ENCODE peak calls at places on chromosomes 12 and 14, in seven cellular contexts. Y, S, P, C, V, I and B are unnamed samples.

GRCh38 chr14:36988568-36988967 is 183.8 kb downstream of the SLC25A21 start:
- DNase-seq in Y (no peak), S (no peak), P (no peak), C (no peak), V (peak), I (no peak), B (no peak)

GRCh38 chr12:54701940-54702592 is 53.9 kb upstream of the DCD start:
- DNase-seq in Y (no peak), S (peak), P (no peak), C (peak), V (peak), I (peak), B (peak)

GRCh38 chr12:12925383-12925782 is 26.6 kb downstream of the GPRC5D start:
- DNase-seq in Y (no peak), S (no peak), P (no peak), C (no peak), V (no peak), I (peak), B (no peak)

GRCh38 chr14:76065519-76065918 is 80.0 kb downstream of the IFT43 start:
- DNase-seq in Y (no peak), S (no peak), P (no peak), C (no peak), V (no peak), I (no peak), B (no peak)

GRCh38 chr14:92783813-92784431 is 10.2 kb upstream of the GOLGA5 start:
- DNase-seq in Y (peak), S (peak), P (no peak), C (peak), V (peak), I (peak), B (peak)

GRCh38 chr12:114269153-114269552 is 136.8 kb downstream of the TBX5 start:
- DNase-seq in Y (no peak), S (no peak), P (no peak), C (no peak), V (no peak), I (no peak), B (no peak)

GRCh38 chr12:3712209-3712992 is 40.5 kb downstream of the CRACR2A start:
- DNase-seq in Y (no peak), S (no peak), P (no peak), C (no peak), V (no peak), I (no peak), B (no peak)

GRCh38 chr12:108572166-108572790 is 9.9 kb downstream of the ISCU start:
- DNase-seq in Y (no peak), S (no peak), P (no peak), C (no peak), V (no peak), I (no peak), B (no peak)

GRCh38 chr12:15815730-15816129 is 26.5 kb upstream of the EPS8 start:
- DNase-seq in Y (no peak), S (no peak), P (no peak), C (no peak), V (no peak), I (no peak), B (no peak)

GRCh38 chr14:89428556-89429196 is 11.6 kb upstream of the FOXN3 start:
- DNase-seq in Y (no peak), S (no peak), P (no peak), C (no peak), V (peak), I (no peak), B (no peak)

GRCh38 chr14:94598816-94599655 is 13.2 kb upstream of the SERPINA3 start:
- DNase-seq in Y (peak), S (no peak), P (no peak), C (peak), V (peak), I (peak), B (peak)

GRCh38 chr12:57461904-57462306 is 2.3 kb downstream of the GLI1 start:
- DNase-seq in Y (no peak), S (peak), P (no peak), C (no peak), V (no peak), I (peak), B (no peak)

GRCh38 chr12:46751173-46751572 is 74.6 kb downstream of the SLC38A4 start:
- DNase-seq in Y (no peak), S (no peak), P (no peak), C (no peak), V (no peak), I (no peak), B (no peak)

GRCh38 chr12:19894049-19894448 is 454.8 kb downstream of the AEBP2 start:
- DNase-seq in Y (no peak), S (peak), P (no peak), C (peak), V (peak), I (peak), B (no peak)

GRCh38 chr12:58907326-58907855 is 12.9 kb downstream of the LRIG3 start:
- DNase-seq in Y (no peak), S (no peak), P (no peak), C (no peak), V (peak), I (peak), B (no peak)

GRCh38 chr12:53623986-53624385 is 2.2 kb downstream of the ATF7 start:
- DNase-seq in Y (peak), S (no peak), P (no peak), C (no peak), V (peak), I (peak), B (no peak)

GRCh38 chr14:58752782-58753181 is 115.0 kb downstream of the DACT1 start:
- DNase-seq in Y (peak), S (no peak), P (no peak), C (no peak), V (peak), I (peak), B (peak)

GRCh38 chr12:109937371-109937770 is 37.3 kb downstream of the TCHP start:
- DNase-seq in Y (no peak), S (no peak), P (no peak), C (no peak), V (no peak), I (no peak), B (no peak)

GRCh38 chr12:47035459-47035858 is 44.0 kb upstream of the PCED1B start:
- DNase-seq in Y (no peak), S (no peak), P (no peak), C (peak), V (no peak), I (no peak), B (no peak)

GRCh38 chr12:100953217-100953616 is 158.6 kb downstream of the ANO4 start:
- DNase-seq in Y (no peak), S (no peak), P (no peak), C (no peak), V (peak), I (peak), B (no peak)

GRCh38 chr12:100953677-100954076 is 159.1 kb downstream of the ANO4 start:
- DNase-seq in Y (no peak), S (no peak), P (no peak), C (no peak), V (no peak), I (no peak), B (no peak)

GRCh38 chr12:100955139-100955538 is 160.6 kb downstream of the ANO4 start:
- DNase-seq in Y (peak), S (no peak), P (peak), C (no peak), V (peak), I (peak), B (peak)

GRCh38 chr12:100954118-100954517 is 159.5 kb downstream of the ANO4 start:
- DNase-seq in Y (no peak), S (no peak), P (no peak), C (no peak), V (no peak), I (no peak), B (no peak)

DNA sequence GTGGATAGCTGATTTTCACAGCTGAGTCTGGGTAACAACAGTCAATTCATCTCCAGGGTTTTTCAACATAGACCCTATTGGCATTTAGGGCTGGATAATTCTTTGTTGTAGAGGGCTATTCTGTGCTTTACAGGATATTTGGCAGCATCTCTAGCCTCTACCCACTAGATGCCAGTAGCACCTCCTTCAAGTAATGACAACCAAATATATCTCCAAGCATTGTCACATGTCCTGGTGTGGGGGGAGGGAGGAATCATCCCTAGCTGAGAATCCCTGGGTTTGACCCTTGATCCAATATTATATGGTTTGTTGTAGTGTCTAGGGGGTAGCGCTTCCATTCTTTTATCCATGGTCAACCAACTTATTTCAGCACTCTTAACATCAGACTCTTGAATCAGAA is 157.2 kb downstream of the ANO4 start:
- DNase-seq in Y (no peak), S (no peak), P (no peak), C (no peak), V (no peak), I (peak), B (no peak)
- TF ChIP-seq CTCF in Y (no peak), S (no peak), P (no peak), C (peak), V (no peak), I (no peak), B (no peak)

DNA sequence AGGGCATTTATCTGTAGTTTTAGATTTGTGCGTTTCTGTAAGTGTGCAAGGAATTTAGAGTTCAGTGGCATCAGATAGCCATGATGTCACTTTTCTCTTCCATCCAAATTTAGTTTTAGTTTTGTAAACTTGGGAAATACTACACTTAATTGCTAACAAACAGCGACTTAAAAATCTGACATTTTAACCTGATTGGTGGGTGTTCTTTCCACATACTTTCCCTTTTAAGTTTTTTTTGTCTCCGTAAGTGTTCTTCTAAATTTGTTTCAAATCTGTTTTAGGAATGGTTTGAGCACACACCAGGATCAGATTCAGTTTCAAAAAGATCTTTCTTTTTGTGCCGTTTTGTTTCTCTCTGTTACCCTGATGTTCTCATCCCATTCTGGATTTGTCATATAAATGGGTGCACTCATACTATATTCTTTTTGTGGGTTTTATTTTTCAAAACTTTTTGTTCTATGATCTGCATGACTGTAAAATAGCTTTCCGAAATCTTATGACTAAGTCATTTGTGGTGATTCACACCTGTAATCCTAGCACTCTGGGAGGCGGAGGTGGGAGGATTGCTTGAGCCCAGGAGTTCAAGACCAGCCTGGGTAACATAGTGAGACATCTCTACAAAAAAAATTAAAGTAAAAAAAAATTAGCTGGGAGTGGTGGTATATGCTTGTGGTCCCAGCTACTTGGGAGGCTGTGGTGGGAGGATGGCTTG is 58.9 kb downstream of the FBXO34 start:
- DNase-seq in Y (no peak), S (no peak), P (no peak), C (no peak), V (peak), I (no peak), B (no peak)
- TF ChIP-seq CTCF in Y (no peak), S (no peak), P (no peak), C (no peak), V (no peak), I (no peak), B (no peak)

DNA sequence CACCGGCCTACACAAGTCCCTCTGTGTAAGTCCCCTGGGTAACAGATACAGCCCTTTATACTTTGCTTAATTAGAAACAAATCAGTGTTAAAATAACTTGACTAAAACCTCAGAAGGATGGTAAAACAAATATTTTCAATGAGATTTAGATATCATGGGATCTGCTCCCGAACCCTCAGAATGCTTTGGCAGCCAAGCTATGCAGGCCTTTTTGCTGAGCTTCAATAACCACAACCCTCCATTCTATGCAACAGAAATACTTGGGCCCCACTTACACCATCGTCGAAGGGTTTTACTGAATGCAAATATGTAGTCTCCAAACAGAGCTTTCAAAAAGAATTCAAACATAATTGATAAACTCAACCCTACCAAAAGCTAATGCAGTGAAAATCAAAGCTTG is 29.3 kb upstream of the PITPNM2 start:
- DNase-seq in Y (no peak), S (no peak), P (no peak), C (no peak), V (no peak), I (no peak), B (no peak)
- TF ChIP-seq CTCF in Y (no peak), S (no peak), P (no peak), C (no peak), V (no peak), I (no peak), B (no peak)

GRCh38 chr12:121009744-121010143 is 6.5 kb downstream of the C12orf43 start:
- DNase-seq in Y (no peak), S (no peak), P (peak), C (no peak), V (peak), I (peak), B (peak)
- TF ChIP-seq CTCF in Y (no peak), S (no peak), P (no peak), C (peak), V (peak), I (peak), B (peak)